ENCODE peak calls at places on chromosomes 5 and 9, in seven cellular contexts. Y, V, W, K, R, X and F are unnamed samples. For H3K4me1, the result is how much of the 10 kb centered on the place peaks cover.

GRCh38 chr5:150409638-150410523 is 2.8 kb downstream of the CD74 start:
- DNase-seq in Y (peak), K (peak), W (peak), X (peak), R (peak), V (peak), F (peak)

GRCh38 chr9:124754289-124754688 is 16.8 kb downstream of the NR6A1 start:
- DNase-seq in X (no peak), W (peak), V (no peak), K (no peak), R (no peak), Y (no peak), F (no peak)

GRCh38 chr9:72383978-72384709 is 19.1 kb upstream of the ZFAND5 start:
- DNase-seq in Y (no peak), V (no peak), K (no peak), W (no peak), X (no peak), R (no peak), F (no peak)

GRCh38 chr9:34500623-34501267 is 22.0 kb downstream of the ENHO start:
- DNase-seq in V (peak), X (peak), W (peak), K (peak), R (peak), Y (peak), F (peak)

GRCh38 chr5:120368923-120369715 is 95.0 kb upstream of the PRR16 start:
- DNase-seq in Y (no peak), W (no peak), X (peak), K (peak), R (no peak), V (no peak), F (no peak)

GRCh38 chr9:94937214-94937903 is 210.9 kb downstream of the AOPEP start:
- DNase-seq in W (no peak), Y (no peak), V (no peak), K (no peak), R (no peak), X (peak), F (peak)

GRCh38 chr9:108885643-108886348 is 23.7 kb downstream of the ACTL7A start:
- DNase-seq in W (peak), K (peak), R (no peak), V (no peak), Y (no peak), X (peak), F (no peak)

GRCh38 chr9:109767814-109768213 is 12.2 kb upstream of the PALM2AKAP2 start:
- DNase-seq in K (no peak), R (no peak), X (no peak), W (no peak), Y (no peak), V (no peak), F (no peak)

GRCh38 chr5:25862276-25862675 is 1176.1 kb downstream of the CDH9 start:
- DNase-seq in X (no peak), K (no peak), W (no peak), Y (no peak), V (no peak), R (no peak), F (no peak)

GRCh38 chr5:16464664-16465543 is 696 bp downstream of the ZNF622 start:
- DNase-seq in R (no peak), V (no peak), W (peak), Y (no peak), X (peak), K (no peak), F (no peak)

GRCh38 chr9:134562146-134562753 is 79.4 kb upstream of the COL5A1 start:
- DNase-seq in V (no peak), K (no peak), R (no peak), X (peak), W (no peak), Y (no peak), F (peak)

GRCh38 chr9:468766-469496 is 254.3 kb downstream of the DOCK8 start:
- DNase-seq in X (no peak), R (no peak), Y (no peak), K (no peak), V (no peak), W (peak), F (no peak)

GRCh38 chr9:127036437-127036836 is 86.0 kb downstream of the ANGPTL2 start:
- DNase-seq in R (no peak), K (no peak), Y (no peak), V (no peak), W (no peak), X (no peak), F (no peak)

GRCh38 chr5:57316798-57317327 is 143.0 kb downstream of the GPBP1 start:
- DNase-seq in K (no peak), W (no peak), X (peak), R (no peak), V (no peak), Y (no peak), F (no peak)

GRCh38 chr5:81068635-81069034 is 108.5 kb downstream of the RASGRF2 start:
- DNase-seq in W (no peak), K (no peak), R (no peak), V (no peak), Y (no peak), X (no peak), F (no peak)

GRCh38 chr5:88555658-88556057 is 287.0 kb upstream of the TMEM161B start:
- DNase-seq in R (no peak), Y (no peak), K (no peak), X (no peak), V (peak), W (no peak), F (no peak)

GRCh38 chr9:126862461-126862830 is 2.0 kb downstream of the ZBTB34 start:
- DNase-seq in Y (no peak), W (peak), V (no peak), K (no peak), X (no peak), R (no peak), F (no peak)

GRCh38 chr5:32713396-32714381 is 2.6 kb downstream of the NPR3 start:
- DNase-seq in R (no peak), W (no peak), Y (peak), K (no peak), V (peak), X (peak), F (no peak)

GRCh38 chr9:13873212-13873611 is 440.7 kb downstream of the NFIB start:
- DNase-seq in K (no peak), W (no peak), R (no peak), Y (no peak), X (no peak), V (no peak), F (no peak)

GRCh38 chr5:147234825-147235635 is at the start of gene STK32A:
- DNase-seq in V (peak), Y (peak), R (no peak), K (no peak), X (peak), W (no peak), F (no peak)

DNA sequence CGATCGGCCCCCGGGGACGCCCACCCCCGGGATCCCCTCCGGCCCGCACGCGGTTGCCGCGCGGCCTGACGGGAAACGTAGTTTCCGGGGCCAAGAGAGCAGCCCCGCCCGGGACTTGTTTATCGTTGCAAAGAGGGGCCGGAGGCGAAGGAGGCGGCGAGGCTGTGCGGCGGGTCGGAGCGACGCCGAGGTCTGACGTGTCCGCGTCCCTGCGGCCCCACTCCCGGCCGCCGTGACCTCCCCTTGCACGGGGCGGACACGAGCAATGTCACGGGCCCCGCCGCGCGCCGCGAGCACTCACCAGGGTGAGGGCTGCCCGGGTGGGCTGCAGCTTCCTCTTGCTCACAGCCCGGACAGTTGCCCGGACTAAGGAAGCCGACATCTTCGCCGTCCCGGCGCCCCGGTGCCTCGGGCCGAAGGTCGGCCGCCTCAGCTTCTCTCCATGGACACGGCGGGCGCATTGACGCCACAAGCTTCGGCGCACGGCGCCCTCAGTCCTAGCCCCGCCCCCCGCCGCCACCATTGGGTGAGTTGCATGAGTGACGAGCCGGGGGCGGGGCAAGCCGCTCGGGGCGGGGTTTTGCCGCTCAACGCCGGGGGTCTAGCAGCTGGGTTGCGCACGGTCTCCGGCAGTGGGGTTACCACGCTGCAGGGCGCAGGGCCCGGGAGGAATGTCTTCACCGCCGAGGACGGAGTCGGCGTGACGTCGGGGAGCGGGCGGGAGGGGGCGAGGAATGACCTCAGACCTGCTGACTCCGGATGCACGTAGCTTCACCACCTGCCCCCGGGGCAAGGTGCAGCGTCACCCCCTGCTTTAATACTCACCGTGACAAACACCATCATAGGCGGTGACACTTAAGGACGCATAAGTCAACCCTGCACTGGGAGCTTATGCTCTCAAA is at the start of gene ISCA1:
- DNase-seq in X (peak), W (peak), R (peak), K (peak), Y (peak), V (peak), F (peak)
- H3K4me1 ChIP-seq in X (under half), W (under half), R (under half), K (under half), Y (under half), V (under half), F (under half)

GRCh38 chr5:140109818-140110733 is 3.8 kb upstream of the PURA start:
- DNase-seq in K (no peak), Y (no peak), R (no peak), X (no peak), W (no peak), V (no peak), F (no peak)
- H3K4me3 ChIP-seq in K (no peak), Y (no peak), R (no peak), X (no peak), W (peak), V (no peak), F (peak)

DNA sequence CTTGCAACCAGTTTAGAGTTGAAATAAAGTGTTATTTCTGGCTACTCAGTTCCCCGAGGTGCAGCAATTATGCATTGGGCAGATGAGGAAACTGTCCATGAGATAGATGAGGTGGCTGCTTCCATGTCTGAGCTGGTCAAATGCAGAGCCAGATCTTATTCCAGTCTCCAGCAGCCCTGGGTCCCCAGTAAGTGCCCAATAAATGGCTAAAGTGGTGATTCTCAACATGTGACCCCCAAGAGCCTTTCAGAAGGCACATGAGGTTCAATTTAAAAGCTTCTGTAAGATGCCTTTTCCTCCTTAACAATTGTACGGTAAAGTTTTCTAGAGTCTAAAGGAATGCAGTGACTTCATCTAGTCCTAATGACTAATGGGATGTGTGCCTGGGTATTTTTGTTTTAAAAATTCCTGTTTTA is 17.5 kb downstream of the ATOX1 start:
- DNase-seq in R (no peak), W (no peak), V (no peak), X (no peak), K (no peak), Y (no peak), F (no peak)
- TF ChIP-seq CTCF in R (peak), W (peak), V (no peak), X (no peak), K (peak), Y (no peak), F (no peak)

DNA sequence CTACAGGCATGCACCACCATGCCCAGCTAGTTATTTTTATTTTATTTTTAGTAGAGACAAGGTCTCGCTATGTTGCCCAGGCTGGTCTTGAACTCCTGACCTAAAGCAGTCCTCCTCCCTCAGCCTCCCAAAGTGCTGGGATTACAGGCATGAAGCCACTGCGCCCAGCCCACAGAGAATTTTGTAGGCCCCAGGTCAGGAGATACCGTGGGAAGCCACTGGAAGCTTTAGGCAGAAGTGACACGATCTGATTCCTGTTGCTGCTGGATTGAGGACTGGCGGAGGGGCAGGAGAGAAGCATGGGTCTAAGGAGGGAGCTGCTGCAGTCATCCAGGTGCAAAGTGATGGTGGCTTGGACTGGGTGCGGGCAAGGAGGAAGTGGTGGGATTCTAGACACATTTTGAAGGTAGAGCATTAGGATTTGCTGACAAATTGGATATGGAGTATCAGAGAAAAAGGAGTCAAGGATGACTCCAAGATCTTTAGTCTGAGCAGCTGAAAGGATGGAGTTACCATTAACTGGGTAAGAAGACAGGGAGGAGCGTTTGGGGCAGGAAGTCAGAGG is 20.7 kb downstream of the TCF7 start:
- DNase-seq in V (no peak), X (no peak), K (peak), Y (no peak), R (no peak), W (no peak), F (peak)
- H3K4me1 ChIP-seq in V (under half), X (under half), K (under half), Y (under half), R (half or more), W (under half), F (under half)

GRCh38 chr9:137441935-137442321 is 771 bp upstream of the ENTPD8 start:
- DNase-seq in R (no peak), W (no peak), K (no peak), X (no peak), V (no peak), Y (no peak), F (no peak)
- H3K4me3 ChIP-seq in R (no peak), W (no peak), K (peak), X (no peak), V (peak), Y (peak), F (peak)